ENCODE peak calls at places on chromosome 22, in four cellular contexts. One of them, this sample, is unnamed.

GRCh38 chr22:46457502-46458488 is 79.6 kb downstream of the CELSR1 start:
- DNase-seq in A549: no peak
- DNase-seq in sigmoid colon: no peak
- DNase-seq in tibial nerve: no peak
- DNase-seq in this sample: no peak

GRCh38 chr22:38107692-38108515 is 2.6 kb downstream of the BAIAP2L2 start:
- DNase-seq in A549: peak; percentile 52
- DNase-seq in sigmoid colon: no peak
- DNase-seq in tibial nerve: no peak
- DNase-seq in this sample: no peak

GRCh38 chr22:30235687-30236170 is 10.8 kb downstream of the LIF start:
- DNase-seq in A549: peak; percentile 90
- DNase-seq in sigmoid colon: no peak
- DNase-seq in tibial nerve: no peak
- DNase-seq in this sample: no peak

GRCh38 chr22:24976442-24977218 is 24.1 kb downstream of the KIAA1671 start:
- DNase-seq in A549: no peak
- DNase-seq in sigmoid colon: no peak
- DNase-seq in tibial nerve: no peak
- DNase-seq in this sample: peak; percentile 82

GRCh38 chr22:39556970-39557811 is 13.4 kb upstream of the CACNA1I start:
- DNase-seq in A549: peak; percentile 33
- DNase-seq in sigmoid colon: no peak
- DNase-seq in tibial nerve: no peak
- DNase-seq in this sample: peak; percentile 59

GRCh38 chr22:45129703-45130524 is 33.8 kb upstream of the NUP50 start:
- DNase-seq in A549: no peak
- DNase-seq in sigmoid colon: no peak
- DNase-seq in tibial nerve: no peak
- DNase-seq in this sample: no peak

GRCh38 chr22:47452184-47452583 is 689.7 kb downstream of the TBC1D22A start:
- DNase-seq in A549: peak; percentile 38
- DNase-seq in sigmoid colon: no peak
- DNase-seq in tibial nerve: no peak
- DNase-seq in this sample: no peak

GRCh38 chr22:44580756-44581435 is 82.9 kb upstream of the RTL6 start:
- DNase-seq in A549: no peak
- DNase-seq in sigmoid colon: peak; percentile 27
- DNase-seq in tibial nerve: no peak
- DNase-seq in this sample: no peak

GRCh38 chr22:37082251-37082650 is 27.3 kb downstream of the TMPRSS6 start:
- DNase-seq in A549: no peak
- DNase-seq in sigmoid colon: no peak
- DNase-seq in tibial nerve: no peak
- DNase-seq in this sample: no peak

GRCh38 chr22:37571258-37571991 is 8.5 kb downstream of the LGALS2 start:
- DNase-seq in A549: peak; percentile 57
- DNase-seq in sigmoid colon: no peak
- DNase-seq in tibial nerve: no peak
- DNase-seq in this sample: no peak

GRCh38 chr22:44289429-44290171 is 23.2 kb downstream of the SHISAL1 start:
- DNase-seq in A549: no peak
- DNase-seq in sigmoid colon: no peak
- DNase-seq in tibial nerve: no peak
- DNase-seq in this sample: no peak

GRCh38 chr22:47127441-47127871 is 365.0 kb downstream of the TBC1D22A start:
- DNase-seq in A549: no peak
- DNase-seq in sigmoid colon: no peak
- DNase-seq in tibial nerve: no peak
- DNase-seq in this sample: peak; percentile 27

GRCh38 chr22:46062971-46063631 is 86.1 kb upstream of the WNT7B start:
- DNase-seq in A549: no peak
- DNase-seq in sigmoid colon: peak; percentile 57
- DNase-seq in tibial nerve: peak; percentile 11
- DNase-seq in this sample: peak; percentile 14

GRCh38 chr22:25663654-25664053 is 78.3 kb upstream of the MYO18B start:
- DNase-seq in A549: no peak
- DNase-seq in sigmoid colon: no peak
- DNase-seq in tibial nerve: no peak
- DNase-seq in this sample: no peak

GRCh38 chr22:27798526-27799333 is 2.8 kb downstream of the MN1 start:
- DNase-seq in A549: no peak
- DNase-seq in sigmoid colon: no peak
- DNase-seq in tibial nerve: no peak
- DNase-seq in this sample: no peak

GRCh38 chr22:48152154-48152775 is 1389.8 kb downstream of the TBC1D22A start:
- DNase-seq in A549: no peak
- DNase-seq in sigmoid colon: no peak
- DNase-seq in tibial nerve: no peak
- DNase-seq in this sample: no peak

GRCh38 chr22:41092847-41093371 is 517 bp downstream of the EP300 start:
- DNase-seq in A549: peak; percentile 29
- DNase-seq in sigmoid colon: no peak
- DNase-seq in tibial nerve: no peak
- DNase-seq in this sample: peak; percentile 42

GRCh38 chr22:17258015-17258827 is 39.0 kb upstream of the ADA2 start:
- DNase-seq in A549: no peak
- DNase-seq in sigmoid colon: peak; percentile 83
- DNase-seq in tibial nerve: no peak
- DNase-seq in this sample: no peak

GRCh38 chr22:36360871-36361383 is 26.8 kb downstream of the MYH9 start:
- DNase-seq in A549: no peak
- DNase-seq in sigmoid colon: no peak
- DNase-seq in tibial nerve: no peak
- DNase-seq in this sample: no peak

GRCh38 chr22:44032126-44032730 is 8.1 kb downstream of the PARVB start:
- DNase-seq in A549: no peak
- DNase-seq in sigmoid colon: no peak
- DNase-seq in tibial nerve: no peak
- DNase-seq in this sample: no peak

GRCh38 chr22:28132466-28132865 is 213.4 kb upstream of the PITPNB start:
- DNase-seq in A549: no peak
- DNase-seq in sigmoid colon: no peak
- DNase-seq in tibial nerve: no peak
- DNase-seq in this sample: no peak

GRCh38 chr22:26436903-26437515 is 7.9 kb downstream of the ASPHD2 start:
- DNase-seq in A549: no peak
- DNase-seq in sigmoid colon: no peak
- DNase-seq in tibial nerve: no peak
- DNase-seq in this sample: no peak

GRCh38 chr22:42907404-42908081 is 50.5 kb upstream of the ARFGAP3 start:
- DNase-seq in A549: no peak
- DNase-seq in sigmoid colon: no peak
- DNase-seq in tibial nerve: no peak
- DNase-seq in this sample: no peak
- H3K4me1 ChIP-seq in A549: no peaks in the 10 kb centered on the region
- H3K4me1 ChIP-seq in sigmoid colon: peaks cover 78% of the 10 kb centered on the region
- H3K4me1 ChIP-seq in tibial nerve: no peaks in the 10 kb centered on the region
- H3K4me1 ChIP-seq in this sample: peaks cover 44% of the 10 kb centered on the region

GRCh38 chr22:20393705-20394476 is at the start of gene ZNF74:
- DNase-seq in A549: peak; percentile 85
- DNase-seq in sigmoid colon: peak; percentile 95
- DNase-seq in tibial nerve: peak; percentile 80
- DNase-seq in this sample: peak; percentile 83
- TF ChIP-seq EP300 in A549: no peak
- TF ChIP-seq EP300 in sigmoid colon: no peak
- TF ChIP-seq EP300 in tibial nerve: peak; percentile 84
- TF ChIP-seq EP300 in this sample: no peak

DNA sequence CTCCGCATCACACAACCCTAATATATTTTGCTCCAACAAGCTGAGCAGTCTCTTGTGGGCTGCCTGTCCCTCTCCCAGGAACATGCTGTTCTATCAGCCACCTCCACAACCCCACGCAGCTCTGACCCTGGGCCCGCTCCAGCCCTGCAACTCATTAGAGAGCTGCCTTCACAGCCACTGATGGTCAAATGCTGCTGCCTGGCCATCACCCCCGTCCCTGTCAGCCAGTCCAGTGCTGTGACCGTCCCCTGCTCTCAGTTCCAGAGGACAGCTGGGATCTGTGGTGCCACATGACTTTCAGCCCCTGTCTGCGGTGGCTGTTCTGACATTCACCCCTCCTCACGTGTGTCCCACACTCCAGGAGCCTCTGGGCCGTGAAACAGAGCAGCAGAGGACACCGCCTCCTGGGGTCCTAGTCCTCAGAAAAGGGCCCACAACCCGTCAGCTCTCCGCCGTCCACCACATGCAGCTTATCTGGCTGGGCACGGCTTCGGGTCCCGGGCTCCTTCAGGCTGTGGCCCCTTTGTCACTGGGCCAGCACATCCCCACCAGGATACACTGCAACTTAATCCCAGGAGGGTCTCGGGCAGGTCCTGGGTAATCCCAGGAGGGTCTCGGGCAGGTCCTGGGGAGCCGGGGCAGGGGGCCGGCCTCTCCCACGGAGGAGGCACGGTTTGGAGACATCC is 14.9 kb downstream of the CRELD2 start:
- DNase-seq in A549: no peak
- DNase-seq in sigmoid colon: peak; percentile 94
- DNase-seq in tibial nerve: peak; percentile 74
- DNase-seq in this sample: peak; percentile 81
- H3K27ac ChIP-seq in A549: peak overlapping the region; percentile 96
- H3K27ac ChIP-seq in sigmoid colon: peak overlapping the region; percentile 88
- H3K27ac ChIP-seq in tibial nerve: peak overlapping the region; percentile 94
- H3K27ac ChIP-seq in this sample: peak overlapping the region; percentile 77

GRCh38 chr22:22125028-22125578 is 119.5 kb upstream of the VPREB1 start:
- DNase-seq in A549: no peak
- DNase-seq in sigmoid colon: no peak
- DNase-seq in tibial nerve: no peak
- DNase-seq in this sample: no peak
- H3K4me1 ChIP-seq in A549: no peaks in the 10 kb centered on the region
- H3K4me1 ChIP-seq in sigmoid colon: no peaks in the 10 kb centered on the region
- H3K4me1 ChIP-seq in tibial nerve: no peaks in the 10 kb centered on the region
- H3K4me1 ChIP-seq in this sample: no peaks in the 10 kb centered on the region

DNA sequence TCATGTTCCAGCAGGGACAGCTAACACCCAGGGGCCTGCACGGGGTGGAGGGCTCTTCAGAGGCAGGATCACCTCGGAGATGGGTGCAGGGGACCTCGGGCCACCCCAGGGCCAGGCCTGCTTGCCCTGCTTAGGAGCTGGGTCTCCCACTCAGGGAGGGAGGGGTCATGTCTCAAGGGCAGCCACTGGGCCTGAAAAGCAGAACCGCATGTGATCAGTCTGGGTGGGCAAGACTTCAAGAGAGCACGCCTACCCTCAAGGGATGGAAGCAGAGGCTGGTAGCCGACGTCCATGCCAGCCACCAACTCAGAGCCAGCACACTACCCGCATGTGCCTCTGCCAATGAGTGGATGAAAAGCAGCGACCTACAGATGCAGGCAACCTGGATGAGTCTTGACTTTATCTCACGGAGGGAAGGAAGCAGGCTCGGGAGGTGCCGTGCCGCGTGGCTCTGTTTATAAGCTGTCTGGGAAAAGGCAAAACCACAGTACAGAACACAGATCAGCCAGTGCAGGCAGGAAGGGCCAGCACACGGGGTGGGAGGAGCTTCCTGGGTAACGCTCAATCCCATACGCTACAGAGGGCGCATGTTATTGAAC is 16.0 kb downstream of the TBX1 start:
- DNase-seq in A549: no peak
- DNase-seq in sigmoid colon: no peak
- DNase-seq in tibial nerve: no peak
- DNase-seq in this sample: peak; percentile 10
- TF ChIP-seq EP300 in A549: no peak
- TF ChIP-seq EP300 in sigmoid colon: no peak
- TF ChIP-seq EP300 in tibial nerve: no peak
- TF ChIP-seq EP300 in this sample: no peak

This sample was measured in ovary.